ENCODE peak calls at places on chromosomes 11 and 22, in nine cellular contexts. S, E, R, H, Y, G, A, L and V are unnamed samples.

GRCh38 chr11:57599381-57599780 is 1.9 kb downstream of the SERPING1 start:
- DNase-seq in R (no peak), E (no peak), S (no peak), G (no peak), Y (no peak), H (no peak), L (no peak), A (no peak), V (no peak)

GRCh38 chr11:32829157-32829679 is 509 bp upstream of the PRRG4 start:
- DNase-seq in R (no peak), H (no peak), Y (no peak), E (no peak), A (no peak), S (no peak), G (no peak), L (no peak), V (no peak)

GRCh38 chr11:65616575-65617001 is 1.0 kb downstream of the PCNX3 start:
- DNase-seq in S (no peak), L (no peak), R (no peak), E (no peak), G (no peak), A (no peak), H (no peak), Y (peak; percentile 92), V (no peak)

GRCh38 chr11:96389604-96390402 is at the start of the genes CCDC82 and JRKL:
- DNase-seq in S (peak; percentile 85), E (peak; percentile 94), Y (peak; percentile 91), H (peak; percentile 98), L (peak; percentile 87), A (peak; percentile 94), G (peak; percentile 98), R (peak; percentile 99), V (peak; percentile 99)

GRCh38 chr11:9972917-9973504 is 309.1 kb downstream of the SWAP70 start:
- DNase-seq in Y (peak; percentile 40), G (no peak), R (peak; percentile 65), L (no peak), A (peak; percentile 59), H (peak; percentile 74), E (peak; percentile 16), S (peak; percentile 37), V (no peak)

GRCh38 chr11:122741613-122742012 is 86.1 kb downstream of the UBASH3B start:
- DNase-seq in Y (no peak), H (peak; percentile 84), L (no peak), A (no peak), G (no peak), R (no peak), S (no peak), E (no peak), V (no peak)

GRCh38 chr22:35618427-35619223 is 1.5 kb upstream of the MB start:
- DNase-seq in Y (no peak), A (no peak), S (no peak), H (no peak), E (no peak), R (no peak), G (no peak), L (no peak), V (no peak)

GRCh38 chr11:130561441-130561881 is 113.0 kb downstream of the ADAMTS15 start:
- DNase-seq in E (no peak), G (no peak), Y (no peak), L (no peak), R (no peak), H (no peak), A (no peak), S (no peak), V (no peak)

GRCh38 chr22:21657020-21657360 is 8.8 kb upstream of the PPIL2 start:
- DNase-seq in S (no peak), L (no peak), Y (no peak), A (no peak), G (no peak), E (no peak), R (peak; percentile 85), H (no peak), V (no peak)

GRCh38 chr22:21661991-21662390 is 3.8 kb upstream of the PPIL2 start:
- DNase-seq in R (no peak), Y (no peak), L (no peak), A (no peak), E (no peak), H (no peak), G (no peak), S (no peak), V (no peak)

GRCh38 chr22:21659864-21660525 is 5.8 kb upstream of the PPIL2 start:
- DNase-seq in Y (no peak), L (no peak), A (no peak), G (no peak), H (peak; percentile 28), S (no peak), E (no peak), R (no peak), V (no peak)

GRCh38 chr22:21660904-21661303 is 4.9 kb upstream of the PPIL2 start:
- DNase-seq in S (no peak), A (no peak), E (no peak), H (no peak), Y (no peak), L (no peak), G (no peak), R (no peak), V (no peak)

DNA sequence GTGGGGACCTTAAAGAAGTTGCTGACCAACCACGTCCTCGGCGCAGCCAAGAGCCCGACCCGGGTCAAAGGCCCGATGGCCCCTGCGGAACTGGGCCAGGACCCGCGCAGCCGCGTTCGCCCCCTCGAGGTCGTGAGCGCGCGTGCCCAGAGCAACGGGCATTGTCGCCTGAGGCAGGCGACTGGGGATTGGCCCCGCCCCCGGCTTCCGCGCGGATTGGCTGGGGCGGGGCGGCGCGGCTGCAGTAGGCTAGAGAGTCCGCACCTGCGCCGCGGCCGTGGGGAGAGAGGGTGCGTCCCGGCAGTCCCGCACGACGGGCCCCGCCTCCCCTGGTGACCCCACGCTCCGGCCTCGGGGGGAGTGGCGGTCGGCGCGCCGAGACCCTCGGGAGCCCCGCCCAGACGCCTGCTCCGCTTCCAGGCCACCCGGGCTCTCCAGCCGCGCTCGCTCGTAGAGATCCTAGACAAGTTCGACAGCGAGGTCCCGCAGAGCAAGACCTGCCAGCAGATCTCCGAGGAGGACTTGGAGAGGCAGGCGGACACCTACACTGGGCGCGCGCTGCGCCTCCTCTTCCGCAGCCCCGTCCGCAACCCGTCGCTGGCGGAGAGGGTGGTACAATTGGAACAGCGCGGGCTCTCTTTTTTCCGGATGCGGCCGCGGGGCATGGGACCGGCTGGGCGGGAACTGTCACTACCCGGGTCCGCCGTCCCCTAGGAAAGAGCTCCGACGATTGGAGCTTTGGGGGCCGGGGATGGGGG is 8.3 kb upstream of the PPIL2 start:
- DNase-seq in H (peak; percentile 86), S (no peak), L (no peak), E (peak; percentile 31), A (peak; percentile 48), R (peak; percentile 86), Y (peak; percentile 70), G (peak; percentile 75), V (peak; percentile 85)
- TF ChIP-seq CTCF in H (no peak), S (no peak), L (no peak), E (no peak), A (no peak), R (peak; percentile 30), Y (peak; percentile 57), G (peak; percentile 42), V (peak; percentile 53)

GRCh38 chr11:72812968-72813739 is 1.1 kb upstream of the ATG16L2 start:
- DNase-seq in R (peak; percentile 88), E (peak; percentile 71), L (no peak), Y (peak; percentile 70), G (no peak), A (peak; percentile 52), H (peak; percentile 96), S (no peak), V (no peak)

GRCh38 chr11:72813740-72814138 is 472 bp upstream of the ATG16L2 start:
- DNase-seq in S (no peak), G (no peak), R (peak; percentile 75), L (no peak), Y (peak; percentile 65), E (peak; percentile 56), A (peak; percentile 72), H (no peak), V (no peak)

GRCh38 chr11:72812604-72812967 is 1.6 kb upstream of the ATG16L2 start:
- DNase-seq in G (no peak), Y (no peak), L (no peak), E (no peak), S (no peak), H (no peak), R (no peak), A (no peak), V (no peak)

GRCh38 chr11:72814831-72815618 is 814 bp downstream of the ATG16L2 start:
- DNase-seq in L (no peak), R (peak; percentile 86), A (peak; percentile 45), G (no peak), S (no peak), H (peak; percentile 87), E (peak; percentile 71), Y (peak; percentile 54), V (peak; percentile 76)

GRCh38 chr11:72814139-72814830 is at the start of gene ATG16L2:
- DNase-seq in A (peak; percentile 82), E (peak; percentile 68), G (peak; percentile 83), R (peak; percentile 93), H (peak; percentile 93), Y (peak; percentile 64), S (no peak), L (no peak), V (peak; percentile 92)
- TF ChIP-seq CTCF in A (no peak), E (no peak), G (peak; percentile 29), R (peak; percentile 12), H (no peak), Y (peak; percentile 34), S (no peak), L (no peak), V (peak; percentile 49)

DNA sequence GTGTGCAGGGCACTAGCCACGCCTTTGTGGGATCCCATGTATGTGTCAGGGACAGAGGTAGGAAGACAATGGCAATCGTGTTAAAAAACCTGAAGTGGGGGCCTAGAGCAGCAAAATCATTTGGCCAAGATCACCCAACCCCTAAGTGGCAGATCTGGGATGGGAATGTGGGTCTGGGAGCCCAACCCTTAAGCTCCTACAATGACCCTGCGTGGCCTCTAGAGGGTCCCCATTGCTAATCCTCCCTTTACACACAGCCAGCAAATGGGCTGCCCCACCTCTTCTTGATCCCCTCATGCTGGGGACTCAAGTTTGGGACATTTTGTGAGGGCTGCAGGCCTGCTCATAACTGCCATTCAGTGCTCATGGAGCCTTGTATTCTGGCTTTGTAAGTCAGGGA is 73.2 kb upstream of the SUSD2 start:
- DNase-seq in A (no peak), L (no peak), G (no peak), Y (no peak), R (peak; percentile 75), H (peak; percentile 22), E (no peak), S (no peak), V (no peak)
- TF ChIP-seq CTCF in A (no peak), L (no peak), G (peak; percentile 11), Y (peak; percentile 10), R (peak; percentile 56), H (peak; percentile 11), E (no peak), S (no peak), V (peak; percentile 21)

DNA sequence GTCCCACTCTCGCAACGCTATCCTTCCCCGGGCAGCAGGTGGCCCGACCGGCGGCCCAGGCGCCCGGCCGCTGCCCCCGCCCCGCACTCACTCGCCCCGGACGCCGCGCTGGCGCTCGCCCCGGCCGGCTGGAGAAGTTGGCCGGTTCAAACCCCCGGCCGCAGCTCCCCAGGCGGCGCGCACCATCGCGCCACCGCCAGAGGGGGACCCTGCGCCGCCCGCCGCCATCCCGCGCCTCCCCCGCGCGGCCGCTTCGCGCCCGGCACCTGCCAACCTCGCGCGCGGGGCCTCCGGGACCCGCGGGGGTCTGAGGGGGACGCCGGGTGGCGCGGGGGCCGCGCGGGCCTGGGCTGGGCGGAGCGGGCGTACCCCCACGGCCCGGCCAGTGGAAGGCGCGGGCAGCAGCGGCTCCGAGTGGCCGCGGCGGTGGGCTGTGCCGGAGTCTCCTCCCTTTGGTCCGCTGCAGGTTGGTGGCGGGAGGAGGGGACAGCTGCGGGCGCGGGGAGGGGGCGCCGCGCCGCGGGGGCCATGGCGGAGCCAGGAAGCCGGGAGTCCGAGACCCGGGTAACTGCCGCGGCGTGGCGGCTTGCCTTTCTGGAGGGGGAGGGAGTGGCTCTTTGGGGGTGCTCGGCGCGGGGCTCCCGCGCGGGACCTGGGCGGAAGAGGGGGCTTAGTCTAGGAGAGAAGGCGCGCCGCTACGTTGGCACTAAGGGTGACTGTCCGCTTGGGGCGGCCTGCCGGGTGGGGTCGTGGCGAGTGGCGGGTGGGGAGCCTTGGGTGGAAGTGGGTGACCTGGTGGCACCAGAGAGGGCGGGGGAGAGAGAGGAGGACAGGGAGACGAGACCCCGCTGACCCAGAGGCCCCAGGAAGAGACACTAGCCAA is at the start of the genes MPST and TST:
- DNase-seq in E (no peak), S (no peak), R (peak; percentile 79), A (peak; percentile 58), Y (peak; percentile 62), G (peak; percentile 62), H (peak; percentile 87), L (no peak), V (no peak)
- TF ChIP-seq CTCF in E (no peak), S (no peak), R (no peak), A (no peak), Y (peak; percentile 8), G (peak; percentile 30), H (no peak), L (no peak), V (no peak)